ENCODE peak calls at places on chromosome 7, in ten cellular contexts. Y is cardiac fibroblast, T is fibroblast of mammary gland, D is heart right ventricle, H is gastrocnemius medialis, J is cardiac muscle cell, X is GM12864, C is PC-9, A is tibial artery, O is astrocyte of the cerebellum. R is an unnamed sample.

GRCh38 chr7:148723166-148723559 is 24.5 kb downstream of the CUL1 start:
- DNase-seq in D (no peak), O (no peak), T (no peak), H (no peak), A (no peak), Y (no peak), X (no peak), J (no peak), C (no peak), R (no peak)

GRCh38 chr7:69603351-69603750 is 5.1 kb downstream of the AUTS2 start:
- DNase-seq in X (no peak), O (no peak), J (no peak), Y (no peak), D (no peak), C (no peak), H (no peak), T (no peak), A (no peak), R (no peak)

GRCh38 chr7:44162179-44162578 is 21.0 kb upstream of the MYL7 start:
- DNase-seq in J (peak; percentile 25), X (no peak), Y (no peak), O (no peak), C (no peak), T (peak; percentile 2), A (no peak), D (no peak), H (no peak), R (no peak)

GRCh38 chr7:149561072-149561471 is 63.5 kb upstream of the ZNF746 start:
- DNase-seq in T (no peak), X (no peak), J (peak; percentile 6), Y (no peak), D (no peak), A (no peak), O (no peak), C (no peak), H (no peak), R (no peak)

GRCh38 chr7:97342512-97342911 is 225.0 kb downstream of the SDHAF3 start:
- DNase-seq in A (no peak), D (no peak), T (no peak), C (no peak), H (no peak), X (no peak), J (no peak), O (no peak), Y (no peak), R (no peak)

GRCh38 chr7:94696981-94697670 is 41.2 kb upstream of the SGCE start:
- DNase-seq in T (peak; percentile 98), Y (peak; percentile 98), H (peak; percentile 39), O (peak; percentile 91), C (peak; percentile 64), J (peak; percentile 97), X (no peak), A (peak; percentile 73), D (peak; percentile 46), R (peak; percentile 94)

GRCh38 chr7:17696422-17696821 is 243.9 kb downstream of the SNX13 start:
- DNase-seq in J (peak; percentile 80), D (no peak), O (no peak), X (no peak), Y (peak; percentile 98), H (peak; percentile 53), A (peak; percentile 81), C (peak; percentile 61), T (peak; percentile 93), R (no peak)

GRCh38 chr7:55128693-55129394 is 110.0 kb downstream of the EGFR start:
- DNase-seq in D (peak; percentile 81), J (peak; percentile 85), Y (peak; percentile 76), X (no peak), H (peak; percentile 53), T (peak; percentile 84), A (no peak), C (no peak), O (no peak), R (no peak)

GRCh38 chr7:104926905-104927454 is 87.0 kb upstream of the KMT2E start:
- DNase-seq in X (no peak), T (no peak), J (no peak), O (no peak), D (no peak), H (no peak), A (no peak), Y (no peak), C (no peak), R (no peak)

DNA sequence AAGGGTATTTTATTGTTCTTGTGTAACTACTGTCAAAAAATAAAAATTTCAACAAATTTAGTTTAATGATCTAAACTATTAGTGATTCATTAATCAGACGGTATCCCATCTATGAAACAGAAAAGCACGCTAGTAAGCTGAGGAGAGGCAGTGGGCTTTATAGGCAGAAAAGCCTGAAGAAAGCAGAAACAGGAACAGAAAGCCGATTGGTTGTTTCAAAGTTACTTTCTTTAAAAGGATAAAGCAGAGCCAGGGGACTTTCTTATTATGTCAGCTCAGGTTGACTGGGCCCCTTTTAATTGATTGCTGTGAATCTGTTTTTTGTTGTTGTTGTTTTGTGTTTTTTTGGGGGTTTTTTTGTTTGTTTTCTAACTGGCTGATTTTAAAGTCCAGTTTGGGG is 105.5 kb downstream of the TES start:
- DNase-seq in H (no peak), X (peak; percentile 7), O (no peak), J (no peak), C (no peak), T (no peak), D (no peak), Y (no peak), A (no peak), R (no peak)
- TF ChIP-seq CTCF in H (no peak), X (no peak), O (no peak), J (no peak), C (no peak), T (no peak), D (no peak), Y (no peak), A (no peak), R (no peak)

GRCh38 chr7:24801910-24802699 is 44.8 kb upstream of the GSDME start:
- DNase-seq in H (no peak), A (no peak), D (no peak), C (no peak), X (no peak), Y (no peak), O (no peak), T (no peak), J (no peak), R (no peak)

GRCh38 chr7:24795407-24795767 is 38.1 kb upstream of the GSDME start:
- DNase-seq in H (no peak), T (no peak), C (no peak), X (no peak), A (no peak), J (no peak), Y (no peak), O (no peak), D (no peak), R (no peak)

GRCh38 chr7:24797270-24797669 is 40.0 kb upstream of the GSDME start:
- DNase-seq in C (no peak), D (no peak), T (no peak), H (no peak), J (no peak), X (no peak), A (no peak), O (no peak), Y (no peak), R (no peak)

GRCh38 chr7:24800073-24800472 is 42.8 kb upstream of the GSDME start:
- DNase-seq in C (no peak), Y (no peak), D (no peak), A (no peak), H (no peak), J (no peak), X (no peak), O (no peak), T (no peak), R (no peak)

DNA sequence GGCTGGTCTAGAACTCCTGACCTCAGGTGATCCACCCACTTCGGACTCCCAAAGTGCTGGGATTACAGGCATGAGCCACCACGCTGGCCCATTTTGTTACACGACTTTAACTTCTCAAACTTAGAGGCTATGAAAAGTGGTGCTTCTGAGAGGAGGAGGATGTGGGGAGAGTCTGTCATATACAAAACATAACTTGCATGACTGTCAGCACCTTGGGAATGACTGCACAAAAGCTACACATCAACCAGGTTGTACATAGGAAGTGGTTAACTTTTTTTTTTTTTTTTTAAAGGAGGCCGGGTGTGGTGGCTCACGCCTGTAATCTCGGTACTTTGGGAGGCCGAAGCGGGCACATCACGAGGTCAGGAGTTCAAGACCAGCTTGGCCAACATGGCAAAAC is 43.4 kb upstream of the GSDME start:
- DNase-seq in J (no peak), A (no peak), X (no peak), Y (no peak), D (no peak), O (no peak), C (no peak), T (no peak), H (no peak), R (no peak)
- H3K4me3 ChIP-seq in J (no peak overlapping the region), A (no peak overlapping the region), X (no peak overlapping the region), Y (no peak overlapping the region), D (no peak overlapping the region), O (no peak overlapping the region), C (no peak overlapping the region), T (no peak overlapping the region), H (no peak overlapping the region), R (no peak overlapping the region)

GRCh38 chr7:24284699-24285506 is 913 bp downstream of the NPY start:
- DNase-seq in T (no peak), D (no peak), C (no peak), A (no peak), H (no peak), X (no peak), J (no peak), O (no peak), Y (no peak), R (no peak)

GRCh38 chr7:24291271-24291670 is 7.3 kb downstream of the NPY start:
- DNase-seq in J (no peak), Y (no peak), H (no peak), D (no peak), A (no peak), C (no peak), T (no peak), X (no peak), O (no peak), R (no peak)

DNA sequence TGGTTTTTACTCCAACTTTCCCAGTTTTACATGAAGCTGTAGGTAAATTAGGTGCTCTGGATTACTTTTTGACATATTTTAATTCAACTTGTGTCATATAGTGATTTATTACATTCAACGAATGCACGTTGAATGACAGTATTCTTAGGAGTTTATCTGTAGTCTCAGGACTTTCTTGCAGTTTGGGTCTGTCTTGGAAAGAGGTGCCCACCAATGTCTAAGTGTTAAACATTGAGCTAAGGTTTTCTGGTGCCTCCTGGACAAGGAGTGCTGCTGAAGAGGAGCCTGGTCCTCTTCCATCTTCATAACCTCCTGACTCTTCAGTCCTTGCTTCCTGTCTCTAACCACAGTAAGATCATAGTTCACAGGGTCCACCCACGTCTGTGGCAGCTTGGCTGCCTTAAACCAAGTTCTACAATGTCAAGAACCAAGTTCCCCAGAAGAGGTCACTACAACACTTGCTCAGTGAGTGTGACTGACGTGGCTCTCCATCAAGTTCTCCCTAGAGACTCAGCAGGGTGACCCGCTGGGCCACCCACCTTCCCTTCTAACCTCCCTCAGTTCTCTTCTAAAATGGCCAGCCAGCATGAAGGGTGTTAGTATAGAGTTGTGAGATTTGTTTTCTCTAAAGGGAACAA is 6.1 kb downstream of the NPY start:
- DNase-seq in X (peak; percentile 73), O (no peak), D (no peak), Y (peak; percentile 28), H (no peak), A (no peak), C (peak; percentile 20), J (peak; percentile 10), T (peak; percentile 62), R (peak; percentile 6)
- TF ChIP-seq CTCF in X (peak; percentile 77), O (peak; percentile 23), D (peak; percentile 25), Y (no peak), H (no peak), A (no peak), C (peak; percentile 82), J (peak; percentile 5), T (peak; percentile 26), R (peak; percentile 54)

GRCh38 chr7:78441737-78442136 is 643.2 kb downstream of the PHTF2 start:
- DNase-seq in J (no peak), X (no peak), A (no peak), H (no peak), C (no peak), O (no peak), T (no peak), Y (no peak), D (no peak), R (no peak)
- H3K4me3 ChIP-seq in J (no peak overlapping the region), X (no peak overlapping the region), A (no peak overlapping the region), H (no peak overlapping the region), C (no peak overlapping the region), O (no peak overlapping the region), T (no peak overlapping the region), Y (no peak overlapping the region), D (no peak overlapping the region), R (no peak overlapping the region)